ENCODE peak calls at places on chromosome 17, in eight cellular contexts. Z is heart left ventricle, N is A549, H is suprapubic skin, A is ovary, L is tibial nerve, V is SHP77 treated with DMSO at 0.1 percent for 48 hours, P is GM10248. O is an unnamed sample.

GRCh38 chr17:36506831-36507230 is 20.4 kb downstream of the ZNHIT3 start:
- DNase-seq in P (no peak), Z (no peak), N (no peak), V (no peak), H (no peak), L (no peak), A (no peak), O (no peak)

GRCh38 chr17:75526555-75527270 is 1.2 kb downstream of the LLGL2 start:
- DNase-seq in N (no peak), A (no peak), V (no peak), H (no peak), L (no peak), P (no peak), Z (no peak), O (no peak)

GRCh38 chr17:81221842-81222619 is 734 bp downstream of the CEP131 start:
- DNase-seq in V (no peak), L (no peak), P (no peak), H (no peak), A (peak), Z (no peak), N (no peak), O (no peak)

GRCh38 chr17:82703935-82704865 is 5.7 kb upstream of the RAB40B start:
- DNase-seq in A (no peak), V (no peak), L (no peak), P (no peak), H (no peak), N (no peak), Z (no peak), O (no peak)

GRCh38 chr17:78110363-78111011 is 18.1 kb downstream of the TMC6 start:
- DNase-seq in P (no peak), A (no peak), N (no peak), Z (peak), L (no peak), V (no peak), H (no peak), O (no peak)

GRCh38 chr17:81294512-81295030 is 536 bp downstream of the SLC38A10 start:
- DNase-seq in H (no peak), A (peak), L (no peak), N (peak), V (no peak), P (no peak), Z (peak), O (peak)

GRCh38 chr17:4950757-4951204 is at the start of gene ENO3:
- DNase-seq in P (no peak), V (peak), N (peak), H (no peak), L (no peak), A (peak), Z (peak), O (no peak)

GRCh38 chr17:37608369-37609169 is 649 bp downstream of the SYNRG start:
- DNase-seq in V (no peak), A (no peak), L (peak), Z (no peak), P (peak), H (no peak), N (peak), O (no peak)

GRCh38 chr17:67441052-67441738 is 64.1 kb downstream of the PITPNC1 start:
- DNase-seq in L (no peak), N (peak), P (peak), H (no peak), Z (no peak), V (peak), A (no peak), O (no peak)

GRCh38 chr17:78550464-78550863 is 26.7 kb downstream of the DNAH17 start:
- DNase-seq in H (no peak), P (no peak), N (no peak), A (no peak), V (no peak), Z (no peak), L (no peak), O (no peak)

GRCh38 chr17:58323420-58324408 is 4.9 kb downstream of the TSPOAP1 start:
- DNase-seq in L (no peak), A (no peak), H (no peak), V (no peak), P (no peak), Z (no peak), N (no peak), O (no peak)

GRCh38 chr17:40605301-40605700 is 40.0 kb upstream of the CCR7 start:
- DNase-seq in L (no peak), H (no peak), Z (no peak), P (no peak), V (no peak), A (no peak), N (no peak), O (no peak)

GRCh38 chr17:40061532-40062038 is 1.2 kb upstream of the THRA start:
- DNase-seq in A (peak), V (no peak), H (no peak), L (no peak), P (no peak), Z (no peak), N (no peak), O (peak)

GRCh38 chr17:36746654-36747053 is 145.3 kb downstream of the MRM1 start:
- DNase-seq in H (no peak), V (no peak), Z (no peak), P (no peak), L (no peak), A (no peak), N (no peak), O (no peak)

GRCh38 chr17:44105483-44105882 is 18.0 kb downstream of the HDAC5 start:
- DNase-seq in H (no peak), Z (no peak), V (peak), P (no peak), A (no peak), L (no peak), N (no peak), O (no peak)

GRCh38 chr17:70321388-70321787 is 152.1 kb downstream of the KCNJ2 start:
- DNase-seq in L (no peak), N (no peak), P (no peak), Z (no peak), V (no peak), H (no peak), A (no peak), O (no peak)

GRCh38 chr17:17237026-17237799 is at the start of gene FLCN:
- DNase-seq in N (peak), Z (peak), H (peak), A (peak), L (peak), P (peak), V (peak), O (peak)

GRCh38 chr17:15963670-15964110 is 18.8 kb downstream of the ADORA2B start:
- DNase-seq in Z (no peak), H (no peak), N (no peak), L (no peak), A (no peak), P (no peak), V (no peak), O (no peak)

GRCh38 chr17:78992542-78993212 is 13.0 kb upstream of the LGALS3BP start:
- DNase-seq in L (no peak), V (no peak), H (peak), Z (no peak), P (no peak), N (no peak), A (no peak), O (no peak)

O was measured in lower lobe of right lung.